ENCODE peak calls at places on chromosomes 5 and 9, in nine cellular contexts. H, U, T, D, O, L, A, E and C are unnamed samples.

GRCh38 chr5:60701317-60701988 is 1.5 kb upstream of the DEPDC1B start:
- DNase-seq in E (no peak), A (no peak), D (no peak), U (no peak), L (no peak), O (no peak), T (no peak), H (no peak), C (no peak)

GRCh38 chr9:16505159-16505558 is 365.3 kb downstream of the BNC2 start:
- DNase-seq in T (no peak), A (no peak), O (no peak), L (peak), H (no peak), E (no peak), D (no peak), U (no peak), C (no peak)

GRCh38 chr5:139649082-139649991 is 1.2 kb downstream of the CXXC5 start:
- DNase-seq in O (no peak), A (no peak), T (no peak), D (no peak), U (peak), E (no peak), H (peak), L (no peak), C (peak)

GRCh38 chr9:135662758-135663450 is at the start of gene LCN9:
- DNase-seq in H (no peak), U (no peak), T (no peak), L (no peak), E (no peak), O (no peak), D (no peak), A (no peak), C (peak)

GRCh38 chr5:170315154-170315553 is 17.6 kb upstream of the LCP2 start:
- DNase-seq in D (no peak), T (no peak), A (no peak), L (no peak), U (peak), E (no peak), O (no peak), H (no peak), C (no peak)

GRCh38 chr5:159113405-159113804 is 13.7 kb upstream of the EBF1 start:
- DNase-seq in O (no peak), H (no peak), A (no peak), D (no peak), U (no peak), E (no peak), T (no peak), L (no peak), C (no peak)

GRCh38 chr5:173767580-173768266 is 120.4 kb upstream of the CPEB4 start:
- DNase-seq in H (no peak), D (no peak), L (peak), U (no peak), A (no peak), T (no peak), O (no peak), E (no peak), C (no peak)

GRCh38 chr9:109926321-109926959 is 146.4 kb downstream of the PALM2AKAP2 start:
- DNase-seq in E (no peak), T (no peak), O (no peak), H (no peak), U (no peak), D (no peak), A (no peak), L (no peak), C (no peak)

GRCh38 chr9:127356906-127357305 is 40.1 kb upstream of the SLC2A8 start:
- DNase-seq in O (no peak), D (no peak), L (peak), T (no peak), A (no peak), U (no peak), E (no peak), H (no peak), C (no peak)

GRCh38 chr5:103224894-103225246 is 33.7 kb upstream of the MACIR start:
- DNase-seq in O (no peak), E (no peak), L (no peak), T (no peak), A (no peak), D (no peak), U (no peak), H (no peak), C (no peak)

GRCh38 chr5:170154297-170154696 is 48.6 kb downstream of the FOXI1 start:
- DNase-seq in E (no peak), D (peak), T (no peak), L (no peak), H (no peak), U (no peak), O (no peak), A (no peak), C (no peak)

GRCh38 chr9:126723807-126724172 is 81.0 kb upstream of the ZBTB43 start:
- DNase-seq in T (no peak), U (peak), A (no peak), O (no peak), D (peak), L (no peak), E (no peak), H (no peak), C (peak)

GRCh38 chr5:11584008-11584407 is 320.2 kb downstream of the CTNND2 start:
- DNase-seq in L (no peak), O (no peak), U (no peak), A (no peak), D (no peak), T (no peak), E (no peak), H (no peak), C (no peak)

GRCh38 chr5:156803404-156803803 is 46.7 kb upstream of the PPP1R2B start:
- DNase-seq in L (no peak), H (no peak), U (no peak), E (no peak), T (no peak), O (no peak), A (no peak), D (no peak), C (no peak)